ENCODE peak calls at places on chromosomes 5 and 9, in four cellular contexts. L, M, R and Q are unnamed samples.

GRCh38 chr5:66830636-66831035 is 234.4 kb downstream of the MAST4 start:
- DNase-seq in L (no peak), M (no peak), R (no peak), Q (no peak)

GRCh38 chr5:129125819-129126218 is 31.3 kb downstream of the ISOC1 start:
- DNase-seq in L (no peak), M (no peak), R (no peak), Q (no peak)

GRCh38 chr5:1392801-1393565 is 48.1 kb upstream of the CLPTM1L start:
- DNase-seq in L (no peak), M (no peak), R (no peak), Q (no peak)

GRCh38 chr5:40877371-40877988 is 31.8 kb upstream of the C7 start:
- DNase-seq in L (no peak), M (no peak), R (no peak), Q (no peak)

GRCh38 chr5:159883522-159883950 is 32.7 kb upstream of the ADRA1B start:
- DNase-seq in L (no peak), M (no peak), R (peak; percentile 88), Q (no peak)

GRCh38 chr5:9782806-9783560 is 152.8 kb upstream of the TAS2R1 start:
- DNase-seq in L (no peak), M (no peak), R (peak; percentile 92), Q (peak; percentile 86)

GRCh38 chr5:68155940-68156339 is 59.6 kb upstream of the PIK3R1 start:
- DNase-seq in L (no peak), M (no peak), R (no peak), Q (no peak)

GRCh38 chr5:10289353-10289752 is 18.3 kb downstream of the CMBL start:
- DNase-seq in L (peak; percentile 81), M (no peak), R (no peak), Q (no peak)

GRCh38 chr5:37553720-37554402 is 174.7 kb downstream of the WDR70 start:
- DNase-seq in L (no peak), M (no peak), R (peak; percentile 46), Q (no peak)

GRCh38 chr5:135976216-135976615 is 21.4 kb upstream of the LECT2 start:
- DNase-seq in L (no peak), M (no peak), R (no peak), Q (no peak)

GRCh38 chr5:15719784-15720183 is 219.8 kb downstream of the FBXL7 start:
- DNase-seq in L (no peak), M (no peak), R (peak; percentile 5), Q (no peak)

GRCh38 chr5:61933787-61934626 is 372.0 kb upstream of the KIF2A start:
- DNase-seq in L (peak; percentile 80), M (no peak), R (peak; percentile 60), Q (peak; percentile 1)

GRCh38 chr9:96061293-96061987 is 185.9 kb downstream of the ERCC6L2 start:
- DNase-seq in L (peak; percentile 59), M (peak; percentile 22), R (peak; percentile 79), Q (no peak)

GRCh38 chr5:154087260-154087659 is 48.5 kb downstream of the MFAP3 start:
- DNase-seq in L (no peak), M (no peak), R (no peak), Q (no peak)

GRCh38 chr5:53893626-53894025 is 333.2 kb downstream of the NDUFS4 start:
- DNase-seq in L (no peak), M (no peak), R (no peak), Q (no peak)

GRCh38 chr5:76084496-76085285 is 1.5 kb downstream of the SV2C start:
- DNase-seq in L (no peak), M (peak; percentile 9), R (no peak), Q (no peak)

GRCh38 chr5:134466241-134467069 is 54.8 kb upstream of the CDKN2AIPNL start:
- DNase-seq in L (peak; percentile 99), M (peak; percentile 31), R (peak; percentile 95), Q (no peak)

GRCh38 chr9:127904518-127904887 is 5.1 kb upstream of the ST6GALNAC6 start:
- DNase-seq in L (no peak), M (no peak), R (no peak), Q (no peak)

GRCh38 chr9:101037433-101037832 is 8.9 kb downstream of the PLPPR1 start:
- DNase-seq in L (no peak), M (no peak), R (no peak), Q (no peak)

GRCh38 chr9:26266111-26266791 is 588.0 kb upstream of the TUSC1 start:
- DNase-seq in L (no peak), M (no peak), R (no peak), Q (no peak)

GRCh38 chr5:130237721-130238120 is 333.5 kb downstream of the CHSY3 start:
- DNase-seq in L (no peak), M (no peak), R (no peak), Q (no peak)

GRCh38 chr5:65577141-65577540 is 14.0 kb downstream of the PPWD1 start:
- DNase-seq in L (no peak), M (no peak), R (peak; percentile 46), Q (peak; percentile 4)

GRCh38 chr5:7667216-7667767 is 183.6 kb downstream of the CFAP90 start:
- DNase-seq in L (no peak), M (no peak), R (no peak), Q (no peak)

GRCh38 chr5:7673658-7674057 is 177.3 kb downstream of the CFAP90 start:
- DNase-seq in L (no peak), M (no peak), R (no peak), Q (no peak)

GRCh38 chr5:7668161-7668560 is 182.8 kb downstream of the CFAP90 start:
- DNase-seq in L (no peak), M (no peak), R (no peak), Q (no peak)

GRCh38 chr5:7668627-7669026 is 182.3 kb downstream of the CFAP90 start:
- DNase-seq in L (no peak), M (no peak), R (no peak), Q (no peak)

DNA sequence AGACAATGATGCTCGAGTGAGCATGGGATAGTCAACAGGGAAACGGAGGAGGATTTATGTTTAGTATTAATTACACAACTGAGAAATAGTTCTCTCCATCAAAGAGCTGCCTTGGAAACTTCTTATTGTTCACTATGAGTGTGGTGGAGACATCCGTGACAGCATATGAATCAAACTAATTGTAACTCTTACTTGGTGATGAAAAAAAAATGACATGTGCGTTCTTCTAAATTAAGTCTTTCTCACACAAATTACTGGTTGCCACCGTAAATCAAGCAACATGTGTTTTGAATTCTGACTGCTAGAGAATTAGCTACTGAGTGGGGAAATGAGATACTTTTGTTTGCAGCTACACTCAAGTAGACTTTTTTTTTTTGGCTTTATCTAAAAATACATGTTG is 179.5 kb downstream of the CFAP90 start:
- DNase-seq in L (no peak), M (no peak), R (no peak), Q (no peak)
- H3K27me3 ChIP-seq in L (no peaks in the 10 kb centered on the region), M (no peaks in the 10 kb centered on the region), R (no peaks in the 10 kb centered on the region), Q (no peaks in the 10 kb centered on the region)

GRCh38 chr5:157269165-157269671 is 3.3 kb downstream of the CYFIP2 start:
- DNase-seq in L (peak; percentile 59), M (no peak), R (no peak), Q (no peak)

GRCh38 chr5:157265714-157266285 is at the start of gene CYFIP2:
- DNase-seq in L (peak; percentile 92), M (peak; percentile 86), R (peak; percentile 25), Q (no peak)

GRCh38 chr5:157266286-157267007 is 524 bp downstream of the CYFIP2 start:
- DNase-seq in L (peak; percentile 76), M (peak; percentile 40), R (no peak), Q (no peak)

GRCh38 chr5:157267766-157268480 is 2.0 kb downstream of the CYFIP2 start:
- DNase-seq in L (no peak), M (no peak), R (no peak), Q (no peak)

GRCh38 chr5:157267025-157267424 is 1.1 kb downstream of the CYFIP2 start:
- DNase-seq in L (no peak), M (no peak), R (no peak), Q (no peak)
- H3K27ac ChIP-seq in L (peak overlapping the region; percentile 88), M (peak overlapping the region; percentile 68), R (no peak overlapping the region), Q (no peak overlapping the region)

GRCh38 chr5:139797335-139797734 is 1.7 kb downstream of the PSD2 start:
- DNase-seq in L (no peak), M (no peak), R (no peak), Q (no peak)
- H3K4me3 ChIP-seq in L (no peak overlapping the region), M (no peak overlapping the region), R (no peak overlapping the region), Q (no peak overlapping the region)

DNA sequence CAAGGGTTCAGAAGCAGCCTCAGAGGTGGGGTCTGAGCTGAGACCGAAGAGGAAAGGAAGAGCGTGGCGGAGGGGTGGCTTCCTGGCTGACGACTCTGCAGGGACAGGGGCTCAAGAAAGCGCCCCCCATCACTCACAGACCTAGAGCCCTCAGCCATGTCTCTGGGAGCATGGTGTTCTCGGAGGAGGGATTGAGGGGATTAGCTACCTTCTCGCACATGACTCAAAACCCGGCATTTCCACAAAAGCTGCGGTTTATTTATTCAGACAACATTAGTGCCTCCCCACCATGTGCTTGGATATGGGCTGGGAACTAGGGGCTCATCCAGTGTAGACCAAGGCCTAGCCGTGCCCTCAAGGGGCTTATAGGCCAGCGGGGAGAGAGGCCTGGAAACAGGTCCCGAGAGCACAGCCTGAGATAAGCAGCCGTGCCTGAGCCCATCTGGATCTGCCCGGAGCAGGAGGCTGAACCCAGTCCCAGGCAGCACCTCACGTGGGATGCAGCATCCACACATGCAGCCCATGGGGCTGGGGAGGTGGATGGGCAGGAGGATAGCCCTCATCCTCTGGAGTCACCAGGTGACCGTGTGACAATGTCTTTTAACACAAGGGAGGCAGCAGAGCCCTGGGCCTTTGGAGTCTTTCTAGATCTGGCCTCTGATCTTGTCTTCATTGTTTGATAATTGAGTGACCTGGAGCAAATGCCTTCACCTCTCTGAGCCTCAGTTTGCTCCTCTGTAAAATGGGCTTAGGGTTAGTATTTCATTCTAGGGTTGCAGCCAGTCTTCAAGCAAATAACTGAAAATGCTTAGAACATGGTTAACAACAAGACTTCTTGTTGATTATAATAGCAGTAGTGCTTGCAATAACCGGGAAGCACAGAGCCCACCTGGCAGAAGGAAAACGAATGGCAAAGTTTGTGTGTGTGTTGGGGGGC is 878 bp upstream of the HMCN2 start:
- DNase-seq in L (peak; percentile 37), M (no peak), R (no peak), Q (no peak)
- H3K27me3 ChIP-seq in L (no peaks in the 10 kb centered on the region), M (peaks cover 33% of the 10 kb centered on the region), R (peaks cover 82% of the 10 kb centered on the region), Q (peaks cover 82% of the 10 kb centered on the region)